ENCODE peak calls at places on chromosomes 11 and 22, in six cellular contexts. Q, G, T, W, E and S are unnamed samples.

GRCh38 chr11:117818036-117818858 is 6.3 kb downstream of the FXYD2 start:
- DNase-seq in E (peak; percentile 52), Q (peak; percentile 56), W (no peak), T (peak; percentile 78), G (no peak), S (no peak)

GRCh38 chr11:47104337-47104950 is 72.2 kb downstream of the ARFGAP2 start:
- DNase-seq in G (peak; percentile 59), W (peak; percentile 9), E (peak; percentile 9), T (peak; percentile 18), Q (peak; percentile 40), S (peak; percentile 26)

GRCh38 chr11:88411265-88411664 is 73.7 kb upstream of the CTSC start:
- DNase-seq in Q (peak; percentile 92), T (peak; percentile 62), E (no peak), W (no peak), G (no peak), S (no peak)

GRCh38 chr11:130470832-130471706 is 22.6 kb downstream of the ADAMTS15 start:
- DNase-seq in E (no peak), T (no peak), Q (no peak), G (no peak), W (no peak), S (no peak)

GRCh38 chr11:108117746-108118371 is 3.5 kb upstream of the ACAT1 start:
- DNase-seq in G (no peak), W (no peak), Q (peak; percentile 76), E (peak; percentile 59), T (peak; percentile 53), S (no peak)

GRCh38 chr11:65445604-65446445 is 23.2 kb downstream of the NEAT1 start:
- DNase-seq in W (no peak), Q (peak; percentile 37), T (peak; percentile 89), G (no peak), E (peak; percentile 53), S (no peak)

GRCh38 chr11:85171648-85172257 is 455.4 kb downstream of the DLG2 start:
- DNase-seq in G (no peak), T (no peak), W (no peak), E (no peak), Q (no peak), S (no peak)

GRCh38 chr11:128549256-128549944 is 38.0 kb downstream of the ETS1 start:
- DNase-seq in T (peak; percentile 76), E (no peak), W (no peak), G (no peak), Q (no peak), S (no peak)

GRCh38 chr11:108647387-108647700 is 17.5 kb upstream of the DDX10 start:
- DNase-seq in Q (no peak), G (no peak), T (no peak), E (peak; percentile 95), W (no peak), S (no peak)

GRCh38 chr22:45207981-45208664 is 32.6 kb downstream of the KIAA0930 start:
- DNase-seq in T (peak; percentile 50), G (peak; percentile 25), W (no peak), E (peak; percentile 76), Q (peak; percentile 95), S (no peak)

GRCh38 chr22:37563153-37564081 is 3.1 kb downstream of the CDC42EP1 start:
- DNase-seq in E (peak; percentile 86), Q (peak; percentile 97), T (peak; percentile 96), W (no peak), G (no peak), S (no peak)

GRCh38 chr11:77820565-77821348 is at the start of the genes AAMDC and RSF1:
- DNase-seq in Q (peak; percentile 99), E (peak; percentile 99), G (peak; percentile 98), T (peak; percentile 99), W (peak; percentile 93), S (peak; percentile 98)
- H3K4ac ChIP-seq in Q (peak within 1 kb of the TSS; percentile 95), E (peak within 1 kb of the TSS; percentile 75), G (peak within 1 kb of the TSS; percentile 65), T (peak within 1 kb of the TSS; percentile 98), W (no peak within 1 kb of the TSS), S (peak within 1 kb of the TSS; percentile 95)

GRCh38 chr11:67379061-67380058 is 6.0 kb upstream of the CLCF1 start:
- DNase-seq in Q (no peak), E (no peak), G (no peak), T (peak; percentile 66), W (no peak), S (no peak)
- H3K14ac ChIP-seq in Q (peak overlapping the region; percentile 83), E (peak overlapping the region; percentile 46), G (no peak overlapping the region), T (no peak overlapping the region), W (no peak overlapping the region), S (peak overlapping the region; percentile 63)

GRCh38 chr22:20069331-20070042 is 10.6 kb upstream of the DGCR8 start:
- DNase-seq in T (no peak), E (no peak), W (no peak), Q (no peak), G (no peak), S (no peak)

GRCh38 chr22:20068640-20069039 is 11.4 kb upstream of the DGCR8 start:
- DNase-seq in G (no peak), W (no peak), Q (no peak), T (no peak), E (no peak), S (no peak)

GRCh38 chr22:20065896-20066616 is 14.0 kb upstream of the DGCR8 start:
- DNase-seq in W (no peak), E (no peak), T (no peak), Q (no peak), G (no peak), S (no peak)

GRCh38 chr22:20064545-20065262 is 15.3 kb upstream of the DGCR8 start:
- DNase-seq in G (no peak), W (no peak), E (no peak), T (no peak), Q (no peak), S (no peak)

DNA sequence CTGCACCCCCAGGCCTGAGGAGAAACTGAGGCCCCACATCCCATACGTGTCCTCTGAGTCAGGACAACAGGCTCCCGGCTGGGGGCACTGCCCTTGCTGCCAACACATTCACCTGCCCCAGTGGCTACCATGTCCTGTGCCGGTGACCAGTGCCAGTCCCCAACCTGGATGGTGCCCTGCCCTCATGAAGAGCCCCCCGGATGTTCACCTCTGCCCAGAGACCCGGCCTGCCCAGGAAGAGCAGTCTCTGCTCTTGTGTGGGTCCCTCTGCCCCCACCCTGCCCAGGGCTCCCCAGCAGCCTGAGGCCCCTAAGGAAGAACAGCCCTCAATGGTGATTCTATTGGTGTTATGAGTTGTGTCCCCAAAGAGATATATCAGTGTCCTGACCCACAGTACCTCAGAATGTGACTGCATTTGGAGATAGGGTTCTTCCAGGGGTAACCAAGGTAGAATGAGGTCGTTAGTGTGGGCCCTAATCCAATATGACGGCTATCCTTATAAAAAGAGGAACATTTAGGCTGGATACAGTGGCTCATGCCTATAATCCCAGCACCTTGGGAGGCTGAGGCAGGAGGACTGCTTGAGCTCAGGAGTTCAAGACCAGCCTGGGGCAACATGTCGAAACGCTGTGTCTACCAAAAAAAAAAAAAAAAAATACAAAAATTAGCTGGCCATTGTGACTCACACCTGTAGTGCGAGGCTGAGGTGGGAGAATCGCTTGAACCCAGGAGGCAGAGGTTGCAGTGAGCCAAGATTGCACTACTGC is 13.2 kb upstream of the DGCR8 start:
- DNase-seq in Q (no peak), T (no peak), G (no peak), W (no peak), E (peak; percentile 82), S (no peak)
- H3K23ac ChIP-seq in Q (no peak overlapping the region), T (no peak overlapping the region), G (no peak overlapping the region), W (no peak overlapping the region), E (no peak overlapping the region), S (peak overlapping the region; percentile 25)

DNA sequence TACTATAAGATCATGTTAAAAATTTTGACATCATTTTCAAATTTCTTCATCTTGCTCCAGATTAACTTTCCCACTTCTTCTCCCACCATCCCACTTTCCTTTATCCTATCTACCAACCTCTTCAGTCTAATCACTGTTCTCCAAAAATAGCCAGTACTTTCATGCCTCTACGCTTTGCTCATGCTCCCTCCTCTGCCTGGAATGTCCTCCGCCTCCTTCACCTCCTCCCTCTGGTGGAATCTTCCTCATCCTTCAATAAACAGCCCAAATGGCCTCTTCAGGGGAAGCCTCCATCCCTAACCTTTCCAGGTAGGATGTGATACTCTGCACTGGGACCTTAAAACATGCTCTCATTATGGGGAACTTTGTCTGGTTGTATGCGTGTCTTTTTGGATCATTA is 7.8 kb upstream of the CSRP3 start:
- DNase-seq in G (no peak), Q (no peak), T (no peak), W (no peak), E (peak; percentile 24), S (no peak)
- H3K4ac ChIP-seq in G (no peak overlapping the region), Q (no peak overlapping the region), T (no peak overlapping the region), W (no peak overlapping the region), E (no peak overlapping the region), S (no peak overlapping the region)

DNA sequence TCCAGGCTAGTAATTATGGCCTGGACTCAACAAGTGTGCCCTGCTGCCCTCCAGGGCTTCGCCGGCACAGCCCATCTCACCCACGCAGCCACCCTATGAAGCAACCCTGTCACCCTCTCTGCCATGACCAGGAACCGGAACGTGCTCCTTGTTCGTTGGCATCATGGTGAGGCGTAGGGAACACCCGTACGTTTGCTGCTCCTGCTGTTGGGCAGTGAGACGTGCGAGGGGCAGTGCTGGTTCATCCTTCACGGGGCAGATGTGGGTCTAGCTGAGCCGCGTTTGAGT is 20.7 kb downstream of the NADSYN1 start:
- DNase-seq in G (no peak), E (no peak), W (no peak), T (no peak), Q (no peak), S (no peak)
- H3K14ac ChIP-seq in G (no peak overlapping the region), E (no peak overlapping the region), W (no peak overlapping the region), T (no peak overlapping the region), Q (no peak overlapping the region), S (peak overlapping the region; percentile 91)

GRCh38 chr11:9003573-9004309 is at the start of gene NRIP3:
- DNase-seq in Q (peak; percentile 52), G (peak; percentile 61), W (peak; percentile 13), T (peak; percentile 87), E (peak; percentile 64), S (peak; percentile 66)
- H3K23ac ChIP-seq in Q (peak within 1 kb of the TSS; percentile 48), G (no peak within 1 kb of the TSS), W (no peak within 1 kb of the TSS), T (no peak within 1 kb of the TSS), E (no peak within 1 kb of the TSS), S (peak within 1 kb of the TSS; percentile 86)

GRCh38 chr11:34051349-34052035 is at the start of gene CAPRIN1:
- DNase-seq in T (peak; percentile 86), W (peak; percentile 84), Q (peak; percentile 83), G (peak; percentile 90), E (peak; percentile 85), S (peak; percentile 89)
- H3K4ac ChIP-seq in T (peak within 1 kb of the TSS; percentile 100), W (peak within 1 kb of the TSS; percentile 97), Q (peak within 1 kb of the TSS; percentile 97), G (peak within 1 kb of the TSS; percentile 97), E (peak within 1 kb of the TSS; percentile 99), S (peak within 1 kb of the TSS; percentile 93)

GRCh38 chr22:31143038-31143437 is 2.7 kb upstream of the PLA2G3 start:
- DNase-seq in G (peak; percentile 19), Q (no peak), E (no peak), T (no peak), W (no peak), S (no peak)
- H3K14ac ChIP-seq in G (no peak overlapping the region), Q (no peak overlapping the region), E (no peak overlapping the region), T (no peak overlapping the region), W (no peak overlapping the region), S (no peak overlapping the region)

GRCh38 chr22:35600466-35600865 is 16.7 kb downstream of the MB start:
- DNase-seq in G (no peak), E (no peak), Q (no peak), W (no peak), T (no peak), S (no peak)

GRCh38 chr22:35601743-35602633 is 15.1 kb downstream of the MB start:
- DNase-seq in T (peak; percentile 80), G (no peak), W (no peak), Q (peak; percentile 72), E (peak; percentile 54), S (no peak)

GRCh38 chr22:35599364-35599763 is 17.8 kb downstream of the MB start:
- DNase-seq in E (no peak), T (no peak), Q (no peak), W (no peak), G (no peak), S (no peak)

GRCh38 chr22:35598396-35598710 is 18.8 kb downstream of the MB start:
- DNase-seq in W (no peak), Q (no peak), E (no peak), T (no peak), G (no peak), S (no peak)

GRCh38 chr22:35601013-35601580 is 16.0 kb downstream of the MB start:
- DNase-seq in G (no peak), W (no peak), E (no peak), Q (no peak), T (no peak), S (no peak)
- H3K23ac ChIP-seq in G (no peak overlapping the region), W (no peak overlapping the region), E (no peak overlapping the region), Q (no peak overlapping the region), T (no peak overlapping the region), S (no peak overlapping the region)